ENCODE peak calls at places on chromosomes 1 and 21, in five cellular contexts. One of them, this sample, is unnamed.
A peak's percentile ranks its signal among the peaks of the same experiment; 100 is the strongest.

GRCh38 chr1:167484726-167485125 is 33.6 kb downstream of the CD247 start:
- DNase-seq in neuronal stem cell: no peak
- DNase-seq in GM04504: no peak
- DNase-seq in progenitor cell of endocrine pancreas: no peak
- DNase-seq in mesenteric fat pad: no peak
- DNase-seq in this sample: no peak

GRCh38 chr1:100502052-100502792 is 35.7 kb upstream of the GPR88 start:
- DNase-seq in neuronal stem cell: no peak
- DNase-seq in progenitor cell of endocrine pancreas: no peak
- DNase-seq in GM04504: no peak
- DNase-seq in mesenteric fat pad: no peak
- DNase-seq in this sample: no peak

GRCh38 chr1:34985063-34985770 is at the start of gene TMEM35B:
- DNase-seq in GM04504: peak; percentile 20
- DNase-seq in neuronal stem cell: peak; percentile 27
- DNase-seq in progenitor cell of endocrine pancreas: peak; percentile 19
- DNase-seq in mesenteric fat pad: peak; percentile 92
- DNase-seq in this sample: no peak

GRCh38 chr21:19759836-19760235 is 1238.4 kb upstream of the NCAM2 start:
- DNase-seq in GM04504: no peak
- DNase-seq in mesenteric fat pad: no peak
- DNase-seq in progenitor cell of endocrine pancreas: no peak
- DNase-seq in neuronal stem cell: no peak
- DNase-seq in this sample: no peak

GRCh38 chr1:207817778-207818751 is 66.2 kb downstream of the CD46 start:
- DNase-seq in GM04504: no peak
- DNase-seq in mesenteric fat pad: no peak
- DNase-seq in progenitor cell of endocrine pancreas: no peak
- DNase-seq in neuronal stem cell: no peak
- DNase-seq in this sample: no peak

GRCh38 chr1:206854401-206855129 is 10.9 kb upstream of the IL20 start:
- DNase-seq in progenitor cell of endocrine pancreas: no peak
- DNase-seq in GM04504: no peak
- DNase-seq in mesenteric fat pad: no peak
- DNase-seq in neuronal stem cell: no peak
- DNase-seq in this sample: no peak

GRCh38 chr1:67789551-67789950 is 43.7 kb downstream of the GNG12 start:
- DNase-seq in GM04504: no peak
- DNase-seq in mesenteric fat pad: no peak
- DNase-seq in progenitor cell of endocrine pancreas: no peak
- DNase-seq in neuronal stem cell: no peak
- DNase-seq in this sample: no peak

GRCh38 chr1:55320891-55321290 is 105.7 kb upstream of the USP24 start:
- DNase-seq in progenitor cell of endocrine pancreas: no peak
- DNase-seq in neuronal stem cell: no peak
- DNase-seq in GM04504: no peak
- DNase-seq in mesenteric fat pad: no peak
- DNase-seq in this sample: no peak

GRCh38 chr1:151942882-151943281 is 33.6 kb upstream of the THEM4 start:
- DNase-seq in progenitor cell of endocrine pancreas: no peak
- DNase-seq in GM04504: no peak
- DNase-seq in mesenteric fat pad: no peak
- DNase-seq in neuronal stem cell: no peak
- DNase-seq in this sample: no peak

GRCh38 chr1:210557426-210558077 is 228.8 kb downstream of the HHAT start:
- DNase-seq in progenitor cell of endocrine pancreas: no peak
- DNase-seq in mesenteric fat pad: no peak
- DNase-seq in GM04504: no peak
- DNase-seq in neuronal stem cell: no peak
- DNase-seq in this sample: no peak

GRCh38 chr1:206050655-206051235 is 2.2 kb upstream of the RHEX start:
- DNase-seq in GM04504: no peak
- DNase-seq in progenitor cell of endocrine pancreas: no peak
- DNase-seq in neuronal stem cell: no peak
- DNase-seq in mesenteric fat pad: no peak
- DNase-seq in this sample: no peak

GRCh38 chr21:45698493-45698947 is 55.0 kb downstream of the PCBP3 start:
- DNase-seq in neuronal stem cell: no peak
- DNase-seq in progenitor cell of endocrine pancreas: no peak
- DNase-seq in mesenteric fat pad: no peak
- DNase-seq in GM04504: peak; percentile 98
- DNase-seq in this sample: peak; percentile 55

GRCh38 chr1:25821112-25821476 is 1.3 kb downstream of the MTFR1L start:
- DNase-seq in neuronal stem cell: no peak
- DNase-seq in GM04504: no peak
- DNase-seq in mesenteric fat pad: no peak
- DNase-seq in progenitor cell of endocrine pancreas: no peak
- DNase-seq in this sample: no peak

GRCh38 chr1:192550922-192551534 is 24.5 kb upstream of the RGS1 start:
- DNase-seq in GM04504: no peak
- DNase-seq in neuronal stem cell: no peak
- DNase-seq in progenitor cell of endocrine pancreas: no peak
- DNase-seq in mesenteric fat pad: no peak
- DNase-seq in this sample: no peak

GRCh38 chr1:227961651-227962050 is 13.9 kb upstream of the WNT9A start:
- DNase-seq in GM04504: no peak
- DNase-seq in mesenteric fat pad: peak; percentile 30
- DNase-seq in neuronal stem cell: no peak
- DNase-seq in progenitor cell of endocrine pancreas: no peak
- DNase-seq in this sample: no peak